ENCODE peak calls at places on chromosomes 5 and 9, in five cellular contexts. V is HepG2, G is AG09309, Y is fibroblast of lung, W is fibroblast of the aortic adventitia. L is an unnamed sample.

GRCh38 chr9:93730213-93730612 is 153.8 kb downstream of the PHF2 start:
- DNase-seq in W (no peak), G (no peak), Y (no peak), V (no peak), L (no peak)

GRCh38 chr9:5085993-5086392 is 99.4 kb downstream of the INSL6 start:
- DNase-seq in G (no peak), V (no peak), W (no peak), Y (no peak), L (no peak)

GRCh38 chr5:5078009-5078897 is 61.9 kb upstream of the ADAMTS16 start:
- DNase-seq in Y (no peak), W (no peak), V (no peak), G (no peak), L (no peak)

GRCh38 chr9:110129460-110129859 is 78.5 kb downstream of the C9orf152 start:
- DNase-seq in V (no peak), G (no peak), W (no peak), Y (no peak), L (no peak)

GRCh38 chr5:45507174-45507573 is 189.0 kb downstream of the HCN1 start:
- DNase-seq in V (no peak), Y (no peak), W (no peak), G (no peak), L (no peak)

GRCh38 chr5:32170303-32171170 is 3.6 kb downstream of the GOLPH3 start:
- DNase-seq in W (peak), Y (peak), V (no peak), G (peak), L (peak)

GRCh38 chr5:13859285-13859684 is 85.2 kb downstream of the DNAH5 start:
- DNase-seq in W (no peak), V (no peak), Y (no peak), G (no peak), L (no peak)

GRCh38 chr5:91224969-91225368 is 158.1 kb downstream of the ARRDC3 start:
- DNase-seq in W (no peak), V (no peak), Y (no peak), G (no peak), L (no peak)

GRCh38 chr5:34639852-34640626 is 16.1 kb upstream of the RAI14 start:
- DNase-seq in G (no peak), W (peak), Y (peak), V (no peak), L (peak)

GRCh38 chr9:38091310-38092199 is 22.5 kb upstream of the SHB start:
- DNase-seq in G (no peak), V (no peak), Y (no peak), W (no peak), L (no peak)

GRCh38 chr5:144547098-144547499 is 376.4 kb downstream of the KCTD16 start:
- DNase-seq in W (peak), Y (no peak), G (no peak), V (no peak), L (no peak)

GRCh38 chr9:3948826-3949578 is 350.9 kb downstream of the GLIS3 start:
- DNase-seq in Y (peak), V (no peak), G (peak), W (peak), L (no peak)

GRCh38 chr5:14316471-14316870 is 173.3 kb downstream of the TRIO start:
- DNase-seq in Y (peak), G (no peak), W (no peak), V (no peak), L (no peak)

GRCh38 chr9:134344068-134344820 is 18.0 kb downstream of the RXRA start:
- DNase-seq in Y (no peak), W (peak), V (no peak), G (no peak), L (no peak)

GRCh38 chr5:115583474-115583873 is 18.8 kb downstream of the TICAM2 start:
- DNase-seq in Y (peak), V (no peak), G (peak), W (peak), L (peak)

GRCh38 chr5:17221843-17222614 is 4.6 kb downstream of the BASP1 start:
- DNase-seq in Y (no peak), G (no peak), V (no peak), W (no peak), L (no peak)

GRCh38 chr5:153222956-153223355 is 267.5 kb upstream of the GRIA1 start:
- DNase-seq in V (no peak), G (no peak), Y (peak), W (no peak), L (no peak)

GRCh38 chr9:113274474-113275146 is 762 bp downstream of the CDC26 start:
- DNase-seq in Y (peak), G (peak), W (peak), V (peak), L (peak)

GRCh38 chr9:128885798-128886197 is 3.9 kb downstream of the LRRC8A start:
- DNase-seq in V (no peak), G (no peak), Y (no peak), W (no peak), L (no peak)

GRCh38 chr5:36414869-36415282 is 113.2 kb upstream of the RANBP3L start:
- DNase-seq in G (peak), W (peak), Y (peak), V (peak), L (peak)

GRCh38 chr5:164010900-164011299 is 505.5 kb downstream of the MAT2B start:
- DNase-seq in Y (no peak), G (no peak), W (no peak), V (no peak), L (no peak)

DNA sequence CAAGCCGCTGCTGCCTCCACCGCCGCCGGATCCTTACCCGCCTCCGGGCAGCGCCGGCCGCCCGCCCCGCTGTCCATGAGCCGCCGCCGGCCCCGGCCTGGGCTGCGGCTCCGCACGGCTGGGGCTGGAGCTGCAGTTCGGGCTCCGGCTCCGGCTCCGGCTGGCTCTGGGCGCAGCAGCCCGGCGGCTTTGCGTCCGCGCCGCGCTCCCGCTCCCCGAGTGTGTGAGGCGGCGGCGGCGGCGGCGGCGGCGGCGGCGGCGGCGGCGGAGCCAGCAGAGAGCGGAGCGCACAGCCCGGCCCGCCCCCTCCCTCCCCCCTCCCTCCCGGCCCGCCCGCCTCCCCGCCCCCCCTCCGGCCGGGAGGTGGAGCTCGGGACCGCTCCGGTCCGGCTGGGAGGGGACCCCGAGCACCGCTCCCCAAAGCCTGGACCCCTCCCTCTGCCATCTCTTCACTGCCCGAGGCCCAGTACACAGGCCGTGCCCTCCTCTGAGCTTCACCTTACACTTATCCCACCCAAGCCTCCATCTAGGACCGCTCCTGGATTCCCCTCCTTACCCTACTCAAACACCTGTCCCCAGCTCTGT is at the start of gene PCDH1:
- DNase-seq in V (no peak), W (no peak), Y (no peak), G (no peak), L (no peak)
- H3K4me3 ChIP-seq in V (peak), W (peak), Y (peak), G (peak), L (peak)

GRCh38 chr9:122403381-122404002 is 32.7 kb downstream of the PTGS1 start:
- DNase-seq in G (peak), V (no peak), Y (no peak), W (peak), L (no peak)

GRCh38 chr9:122402403-122403268 is 31.8 kb downstream of the PTGS1 start:
- DNase-seq in G (peak), V (peak), W (peak), Y (peak), L (peak)

DNA sequence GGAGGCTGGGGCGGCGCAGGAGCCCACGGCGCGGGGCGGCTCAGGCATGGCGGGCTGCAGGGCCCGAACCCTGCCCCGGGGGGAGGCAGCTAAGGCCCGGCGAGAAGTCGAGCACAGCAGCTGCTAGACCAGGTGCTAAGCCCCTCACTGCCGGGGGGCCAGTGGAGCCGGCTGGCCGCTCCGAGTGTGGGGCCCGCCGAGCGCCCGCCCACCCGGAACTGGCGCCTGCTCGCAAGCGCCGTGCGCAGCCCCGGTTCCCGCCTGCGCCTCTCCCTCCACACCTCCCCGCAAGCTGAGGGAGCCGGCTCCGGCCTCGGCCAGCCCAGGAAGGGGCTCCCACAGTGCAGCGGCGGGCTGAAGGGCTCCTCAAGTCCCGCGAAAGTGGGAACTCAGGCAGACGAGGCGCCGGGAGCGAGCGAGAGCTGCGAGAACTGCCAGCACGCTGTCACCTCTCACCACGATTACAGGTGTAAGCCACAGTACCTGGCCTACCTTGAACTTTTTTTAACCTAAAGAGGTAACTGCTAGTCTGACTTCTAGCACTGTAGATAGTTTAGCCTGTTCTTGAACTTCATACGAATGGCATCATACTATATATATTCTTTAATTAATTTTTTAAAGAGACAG is 35.6 kb downstream of the PTGS1 start:
- DNase-seq in Y (no peak), W (no peak), G (no peak), V (no peak), L (no peak)
- H3K4me3 ChIP-seq in Y (peak), W (no peak), G (no peak), V (no peak), L (no peak)

GRCh38 chr5:171308453-171309275 is at the start of gene TLX3:
- DNase-seq in V (no peak), Y (peak), G (no peak), W (no peak), L (no peak)

GRCh38 chr5:171309526-171310333 is 682 bp downstream of the TLX3 start:
- DNase-seq in G (no peak), V (no peak), Y (no peak), W (no peak), L (no peak)

GRCh38 chr5:171309276-171309525 is 153 bp downstream of the TLX3 start:
- DNase-seq in W (no peak), G (no peak), Y (no peak), V (no peak), L (no peak)

GRCh38 chr5:171306785-171307591 is 2.1 kb upstream of the TLX3 start:
- DNase-seq in V (no peak), G (no peak), W (no peak), Y (no peak), L (no peak)

GRCh38 chr5:171307843-171308452 is 1.1 kb upstream of the TLX3 start:
- DNase-seq in Y (peak), W (no peak), G (no peak), V (no peak), L (no peak)
- H3K4me3 ChIP-seq in Y (no peak), W (no peak), G (no peak), V (no peak), L (no peak)

GRCh38 chr5:171615201-171616001 is 170.2 kb upstream of the SMIM23 start:
- DNase-seq in Y (peak), W (no peak), G (no peak), V (no peak), L (no peak)
- H3K4me3 ChIP-seq in Y (no peak), W (no peak), G (no peak), V (no peak), L (no peak)

GRCh38 chr9:19410594-19410993 is 1.8 kb downstream of the ACER2 start:
- DNase-seq in G (no peak), Y (no peak), V (no peak), W (no peak), L (no peak)
- H3K4me3 ChIP-seq in G (no peak), Y (no peak), V (no peak), W (no peak), L (no peak)

GRCh38 chr5:38590846-38591245 is 34.4 kb upstream of the LIFR start:
- DNase-seq in G (no peak), Y (no peak), V (no peak), W (no peak), L (no peak)

GRCh38 chr5:38596997-38597396 is 40.6 kb upstream of the LIFR start:
- DNase-seq in W (no peak), V (peak), G (no peak), Y (no peak), L (no peak)

GRCh38 chr5:38595149-38595725 is 38.8 kb upstream of the LIFR start:
- DNase-seq in G (peak), Y (peak), V (no peak), W (peak), L (peak)

GRCh38 chr5:38591450-38591849 is 35.0 kb upstream of the LIFR start:
- DNase-seq in Y (peak), G (no peak), V (no peak), W (no peak), L (no peak)

DNA sequence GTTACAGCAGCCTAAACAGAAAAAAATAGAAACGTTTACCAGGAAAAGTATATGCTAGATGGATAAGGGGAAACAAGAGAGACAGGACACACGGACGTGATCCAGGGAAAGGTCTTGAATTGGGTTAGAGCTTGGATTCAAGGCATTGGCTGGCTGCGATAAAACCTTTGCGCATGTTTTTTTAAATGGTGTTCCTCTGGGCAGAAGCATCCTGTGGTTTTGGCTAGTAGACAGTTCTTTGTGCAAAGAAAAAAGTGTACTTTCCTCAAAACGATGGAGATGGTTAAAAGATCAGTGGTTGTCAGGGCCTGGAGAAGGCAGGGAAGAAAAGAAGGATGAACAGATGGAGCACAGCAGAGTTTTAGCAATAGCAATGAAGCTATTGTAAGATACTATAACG is 37.5 kb upstream of the LIFR start:
- DNase-seq in W (no peak), G (no peak), Y (peak), V (no peak), L (no peak)
- H3K4me3 ChIP-seq in W (no peak), G (no peak), Y (no peak), V (no peak), L (no peak)

GRCh38 chr5:98913911-98914310 is 14.9 kb downstream of the CHD1 start:
- DNase-seq in G (no peak), W (no peak), V (no peak), Y (no peak), L (no peak)
- H3K4me3 ChIP-seq in G (no peak), W (no peak), V (no peak), Y (no peak), L (no peak)